ENCODE peak calls at places on chromosomes 13 and 19, in five cellular contexts. E is ELF-1, H is iPS DF 6.9, I is fibroblast of lung, N is GF-D8. D is an unnamed sample.

GRCh38 chr19:16372065-16372915 is 47.7 kb downstream of the KLF2 start:
- DNase-seq in E (no peak), H (no peak), I (no peak), N (no peak), D (no peak)

GRCh38 chr19:16134510-16134909 is 9.0 kb upstream of the HSH2D start:
- DNase-seq in E (no peak), H (no peak), I (no peak), N (no peak), D (no peak)

GRCh38 chr19:33350538-33351309 is 22.8 kb upstream of the CEBPG start:
- DNase-seq in E (no peak), H (no peak), I (peak), N (no peak), D (no peak)

GRCh38 chr13:78160793-78161192 is 242.2 kb upstream of the EDNRB start:
- DNase-seq in E (no peak), H (no peak), I (peak), N (peak), D (peak)

GRCh38 chr13:35139591-35139990 is 197.5 kb downstream of the NBEA start:
- DNase-seq in E (no peak), H (no peak), I (peak), N (no peak), D (peak)

GRCh38 chr19:11535792-11536595 is 2.7 kb upstream of the CNN1 start:
- DNase-seq in E (peak), H (no peak), I (peak), N (no peak), D (peak)

GRCh38 chr19:18785179-18786124 is 5.7 kb downstream of the COMP start:
- DNase-seq in E (peak), H (no peak), I (peak), N (no peak), D (peak)

GRCh38 chr13:23778879-23779278 is 110.3 kb downstream of the MIPEP start:
- DNase-seq in E (no peak), H (no peak), I (peak), N (no peak), D (no peak)

GRCh38 chr13:71879945-71880344 is 12.9 kb upstream of the DACH1 start:
- DNase-seq in E (no peak), H (no peak), I (no peak), N (no peak), D (no peak)

GRCh38 chr13:35699181-35699580 is 222.7 kb upstream of the MAB21L1 start:
- DNase-seq in E (no peak), H (no peak), I (peak), N (no peak), D (no peak)

GRCh38 chr19:30682576-30683536 is 310.7 kb downstream of the ZNF536 start:
- DNase-seq in E (peak), H (peak), I (peak), N (no peak), D (peak)